ENCODE peak calls at places on chromosome 7, in eight cellular contexts. One of them, this sample, is unnamed.

GRCh38 chr7:12607134-12607533 is 36.6 kb downstream of the SCIN start:
- DNase-seq in fibroblast of lung: no peak
- DNase-seq in dorsolateral prefrontal cortex: no peak
- DNase-seq in HFFc6: no peak
- DNase-seq in heart left ventricle: no peak
- DNase-seq in WTC11: no peak
- DNase-seq in Calu3: no peak
- DNase-seq in ovary: no peak
- DNase-seq in this sample: no peak

GRCh38 chr7:52876402-52876801 is 159.0 kb upstream of the POM121L12 start:
- DNase-seq in fibroblast of lung: no peak
- DNase-seq in dorsolateral prefrontal cortex: no peak
- DNase-seq in HFFc6: no peak
- DNase-seq in heart left ventricle: no peak
- DNase-seq in WTC11: no peak
- DNase-seq in Calu3: no peak
- DNase-seq in ovary: no peak
- DNase-seq in this sample: no peak

GRCh38 chr7:27108390-27109127 is 6.1 kb upstream of the HOXA2 start:
- DNase-seq in fibroblast of lung: peak
- DNase-seq in dorsolateral prefrontal cortex: no peak
- DNase-seq in HFFc6: no peak
- DNase-seq in heart left ventricle: no peak
- DNase-seq in WTC11: peak
- DNase-seq in Calu3: no peak
- DNase-seq in ovary: no peak
- DNase-seq in this sample: peak

GRCh38 chr7:2732959-2733584 is 45.1 kb downstream of the AMZ1 start:
- DNase-seq in fibroblast of lung: peak
- DNase-seq in dorsolateral prefrontal cortex: no peak
- DNase-seq in HFFc6: no peak
- DNase-seq in heart left ventricle: peak
- DNase-seq in WTC11: peak
- DNase-seq in Calu3: peak
- DNase-seq in ovary: peak
- DNase-seq in this sample: no peak

GRCh38 chr7:14381306-14381705 is 391.8 kb upstream of the ETV1 start:
- DNase-seq in fibroblast of lung: no peak
- DNase-seq in dorsolateral prefrontal cortex: no peak
- DNase-seq in HFFc6: peak
- DNase-seq in heart left ventricle: no peak
- DNase-seq in WTC11: no peak
- DNase-seq in Calu3: no peak
- DNase-seq in ovary: no peak
- DNase-seq in this sample: no peak

GRCh38 chr7:18102576-18102975 is 74.9 kb upstream of the PRPS1L1 start:
- DNase-seq in fibroblast of lung: no peak
- DNase-seq in dorsolateral prefrontal cortex: no peak
- DNase-seq in HFFc6: no peak
- DNase-seq in heart left ventricle: no peak
- DNase-seq in WTC11: no peak
- DNase-seq in Calu3: no peak
- DNase-seq in ovary: no peak
- DNase-seq in this sample: no peak

GRCh38 chr7:43513236-43513635 is 69.7 kb upstream of the STK17A start:
- DNase-seq in fibroblast of lung: no peak
- DNase-seq in dorsolateral prefrontal cortex: peak
- DNase-seq in HFFc6: no peak
- DNase-seq in heart left ventricle: no peak
- DNase-seq in WTC11: no peak
- DNase-seq in Calu3: no peak
- DNase-seq in ovary: no peak
- DNase-seq in this sample: no peak

GRCh38 chr7:88020953-88021650 is 87.1 kb downstream of the ADAM22 start:
- DNase-seq in fibroblast of lung: no peak
- DNase-seq in dorsolateral prefrontal cortex: no peak
- DNase-seq in HFFc6: no peak
- DNase-seq in heart left ventricle: no peak
- DNase-seq in WTC11: no peak
- DNase-seq in Calu3: no peak
- DNase-seq in ovary: no peak
- DNase-seq in this sample: no peak

GRCh38 chr7:91945476-91945875 is 4.8 kb downstream of the AKAP9 start:
- DNase-seq in fibroblast of lung: peak
- DNase-seq in dorsolateral prefrontal cortex: no peak
- DNase-seq in HFFc6: peak
- DNase-seq in heart left ventricle: no peak
- DNase-seq in WTC11: no peak
- DNase-seq in Calu3: no peak
- DNase-seq in ovary: no peak
- DNase-seq in this sample: no peak

GRCh38 chr7:99943641-99944507 is 14.5 kb upstream of the GJC3 start:
- DNase-seq in fibroblast of lung: no peak
- DNase-seq in dorsolateral prefrontal cortex: no peak
- DNase-seq in HFFc6: no peak
- DNase-seq in heart left ventricle: no peak
- DNase-seq in WTC11: peak
- DNase-seq in Calu3: no peak
- DNase-seq in ovary: no peak
- DNase-seq in this sample: no peak

GRCh38 chr7:136857573-136857972 is 10.9 kb upstream of the CHRM2 start:
- DNase-seq in fibroblast of lung: peak
- DNase-seq in dorsolateral prefrontal cortex: no peak
- DNase-seq in HFFc6: peak
- DNase-seq in heart left ventricle: no peak
- DNase-seq in WTC11: no peak
- DNase-seq in Calu3: no peak
- DNase-seq in ovary: no peak
- DNase-seq in this sample: peak

GRCh38 chr7:155462163-155462735 is 4.3 kb downstream of the EN2 start:
- DNase-seq in fibroblast of lung: no peak
- DNase-seq in dorsolateral prefrontal cortex: no peak
- DNase-seq in HFFc6: no peak
- DNase-seq in heart left ventricle: no peak
- DNase-seq in WTC11: no peak
- DNase-seq in Calu3: no peak
- DNase-seq in ovary: no peak
- DNase-seq in this sample: no peak

GRCh38 chr7:26369519-26370385 is 78.1 kb downstream of the SNX10 start:
- DNase-seq in fibroblast of lung: peak
- DNase-seq in dorsolateral prefrontal cortex: no peak
- DNase-seq in HFFc6: peak
- DNase-seq in heart left ventricle: no peak
- DNase-seq in WTC11: no peak
- DNase-seq in Calu3: peak
- DNase-seq in ovary: no peak
- DNase-seq in this sample: peak

GRCh38 chr7:80082214-80082613 is 52.4 kb upstream of the GNAI1 start:
- DNase-seq in fibroblast of lung: no peak
- DNase-seq in dorsolateral prefrontal cortex: no peak
- DNase-seq in HFFc6: no peak
- DNase-seq in heart left ventricle: no peak
- DNase-seq in WTC11: no peak
- DNase-seq in Calu3: no peak
- DNase-seq in ovary: no peak
- DNase-seq in this sample: no peak

GRCh38 chr7:1693991-1694524 is 24.0 kb downstream of the ELFN1 start:
- DNase-seq in fibroblast of lung: peak
- DNase-seq in dorsolateral prefrontal cortex: peak
- DNase-seq in HFFc6: peak
- DNase-seq in heart left ventricle: peak
- DNase-seq in WTC11: peak
- DNase-seq in Calu3: peak
- DNase-seq in ovary: peak
- DNase-seq in this sample: peak

GRCh38 chr7:4067874-4068273 is 614.2 kb upstream of the FOXK1 start:
- DNase-seq in fibroblast of lung: no peak
- DNase-seq in dorsolateral prefrontal cortex: no peak
- DNase-seq in HFFc6: no peak
- DNase-seq in heart left ventricle: no peak
- DNase-seq in WTC11: no peak
- DNase-seq in Calu3: no peak
- DNase-seq in ovary: no peak
- DNase-seq in this sample: no peak

GRCh38 chr7:42315096-42315495 is 78.1 kb upstream of the GLI3 start:
- DNase-seq in fibroblast of lung: no peak
- DNase-seq in dorsolateral prefrontal cortex: no peak
- DNase-seq in HFFc6: no peak
- DNase-seq in heart left ventricle: no peak
- DNase-seq in WTC11: no peak
- DNase-seq in Calu3: no peak
- DNase-seq in ovary: no peak
- DNase-seq in this sample: no peak

GRCh38 chr7:158378978-158379377 is 208.6 kb downstream of the PTPRN2 start:
- DNase-seq in fibroblast of lung: no peak
- DNase-seq in dorsolateral prefrontal cortex: no peak
- DNase-seq in HFFc6: no peak
- DNase-seq in heart left ventricle: no peak
- DNase-seq in WTC11: no peak
- DNase-seq in Calu3: no peak
- DNase-seq in ovary: no peak
- DNase-seq in this sample: no peak

GRCh38 chr7:67470256-67470751 is 473.7 kb downstream of the TYW1 start:
- DNase-seq in fibroblast of lung: no peak
- DNase-seq in dorsolateral prefrontal cortex: no peak
- DNase-seq in HFFc6: no peak
- DNase-seq in heart left ventricle: no peak
- DNase-seq in WTC11: no peak
- DNase-seq in Calu3: no peak
- DNase-seq in ovary: no peak
- DNase-seq in this sample: peak

GRCh38 chr7:101465131-101465530 is 102.5 kb downstream of the COL26A1 start:
- DNase-seq in fibroblast of lung: no peak
- DNase-seq in dorsolateral prefrontal cortex: no peak
- DNase-seq in HFFc6: no peak
- DNase-seq in heart left ventricle: no peak
- DNase-seq in WTC11: no peak
- DNase-seq in Calu3: no peak
- DNase-seq in ovary: no peak
- DNase-seq in this sample: no peak

GRCh38 chr7:29102554-29103151 is 43.7 kb downstream of the CPVL start:
- DNase-seq in fibroblast of lung: peak
- DNase-seq in dorsolateral prefrontal cortex: peak
- DNase-seq in HFFc6: peak
- DNase-seq in heart left ventricle: peak
- DNase-seq in WTC11: peak
- DNase-seq in Calu3: peak
- DNase-seq in ovary: peak
- DNase-seq in this sample: peak

GRCh38 chr7:14835399-14835798 is 67.2 kb downstream of the DGKB start:
- DNase-seq in fibroblast of lung: no peak
- DNase-seq in dorsolateral prefrontal cortex: no peak
- DNase-seq in HFFc6: no peak
- DNase-seq in heart left ventricle: peak
- DNase-seq in WTC11: no peak
- DNase-seq in Calu3: no peak
- DNase-seq in ovary: no peak
- DNase-seq in this sample: no peak

DNA sequence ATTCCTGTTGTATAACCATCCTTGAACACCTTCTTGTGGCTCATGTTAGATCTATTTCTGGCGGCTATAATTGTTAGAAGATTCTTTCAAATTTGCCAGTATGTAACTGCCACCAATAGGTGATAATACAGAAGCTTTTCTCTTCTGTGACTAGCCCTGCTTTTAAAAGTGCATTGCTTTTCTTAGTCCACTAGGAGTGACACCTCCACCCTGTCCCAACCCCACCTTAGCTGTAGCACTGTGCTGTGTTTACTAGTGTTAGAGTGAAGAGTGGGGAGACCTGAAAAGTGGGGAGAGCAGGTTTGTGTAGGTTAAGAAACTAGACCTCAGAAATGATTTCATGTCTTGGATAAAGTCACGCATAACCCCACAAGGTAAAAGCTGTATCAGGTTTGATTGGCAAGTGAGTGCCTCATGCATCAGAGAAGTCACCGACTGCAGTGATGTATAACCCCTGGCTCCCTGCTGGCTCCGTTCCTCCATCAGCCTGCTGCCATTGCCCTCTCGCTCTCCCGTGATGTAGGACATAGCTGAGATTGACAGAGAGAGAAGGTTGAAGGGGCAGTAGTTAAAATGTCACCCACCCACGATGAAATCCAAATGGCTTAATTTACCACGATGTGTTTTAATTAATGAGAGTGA is 12.5 kb downstream of the NPVF start:
- DNase-seq in fibroblast of lung: no peak
- DNase-seq in dorsolateral prefrontal cortex: no peak
- DNase-seq in HFFc6: no peak
- DNase-seq in heart left ventricle: no peak
- DNase-seq in WTC11: no peak
- DNase-seq in Calu3: no peak
- DNase-seq in ovary: no peak
- DNase-seq in this sample: no peak
- TF ChIP-seq CTCF in fibroblast of lung: no peak
- TF ChIP-seq CTCF in dorsolateral prefrontal cortex: no peak
- TF ChIP-seq CTCF in HFFc6: no peak
- TF ChIP-seq CTCF in heart left ventricle: no peak
- TF ChIP-seq CTCF in WTC11: no peak
- TF ChIP-seq CTCF in Calu3: no peak
- TF ChIP-seq CTCF in ovary: no peak
- TF ChIP-seq CTCF in this sample: no peak

GRCh38 chr7:6163402-6163801 is 109.0 kb downstream of the CYTH3 start:
- DNase-seq in fibroblast of lung: no peak
- DNase-seq in dorsolateral prefrontal cortex: no peak
- DNase-seq in HFFc6: no peak
- DNase-seq in heart left ventricle: no peak
- DNase-seq in WTC11: no peak
- DNase-seq in Calu3: no peak
- DNase-seq in ovary: no peak
- DNase-seq in this sample: no peak
- TF ChIP-seq CTCF in fibroblast of lung: no peak
- TF ChIP-seq CTCF in dorsolateral prefrontal cortex: no peak
- TF ChIP-seq CTCF in HFFc6: no peak
- TF ChIP-seq CTCF in heart left ventricle: no peak
- TF ChIP-seq CTCF in WTC11: no peak
- TF ChIP-seq CTCF in Calu3: no peak
- TF ChIP-seq CTCF in ovary: no peak
- TF ChIP-seq CTCF in this sample: no peak

GRCh38 chr7:127578036-127578684 is 7.2 kb downstream of the GCC1 start:
- DNase-seq in fibroblast of lung: peak
- DNase-seq in dorsolateral prefrontal cortex: no peak
- DNase-seq in HFFc6: peak
- DNase-seq in heart left ventricle: no peak
- DNase-seq in WTC11: no peak
- DNase-seq in Calu3: no peak
- DNase-seq in ovary: no peak
- DNase-seq in this sample: no peak
- TF ChIP-seq CTCF in fibroblast of lung: peak
- TF ChIP-seq CTCF in dorsolateral prefrontal cortex: no peak
- TF ChIP-seq CTCF in HFFc6: peak
- TF ChIP-seq CTCF in heart left ventricle: no peak
- TF ChIP-seq CTCF in WTC11: no peak
- TF ChIP-seq CTCF in Calu3: no peak
- TF ChIP-seq CTCF in ovary: no peak
- TF ChIP-seq CTCF in this sample: no peak

DNA sequence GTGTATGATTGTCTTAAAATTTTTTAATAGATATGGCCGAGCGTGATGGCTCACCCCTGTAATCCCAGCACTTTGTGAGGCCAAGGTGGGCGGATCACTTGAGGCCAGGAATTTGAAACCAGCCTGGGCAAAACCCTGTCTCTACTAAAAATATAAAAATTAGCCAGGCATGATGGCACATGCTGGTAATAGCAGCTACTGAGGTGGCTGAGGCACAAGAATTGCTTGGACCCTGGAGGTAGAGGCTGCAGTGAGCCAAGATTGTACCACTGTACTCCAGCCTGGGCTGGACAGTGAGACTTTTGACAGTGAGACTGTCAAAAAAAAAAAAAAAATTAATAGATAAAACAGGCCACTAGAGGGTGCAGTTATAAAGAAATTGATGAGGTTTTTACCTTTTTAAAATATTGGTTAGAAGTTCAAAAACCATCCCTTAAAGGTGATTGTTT is 20.5 kb downstream of the NOM1 start:
- DNase-seq in fibroblast of lung: peak
- DNase-seq in dorsolateral prefrontal cortex: no peak
- DNase-seq in HFFc6: no peak
- DNase-seq in heart left ventricle: no peak
- DNase-seq in WTC11: no peak
- DNase-seq in Calu3: no peak
- DNase-seq in ovary: no peak
- DNase-seq in this sample: no peak
- TF ChIP-seq CTCF in fibroblast of lung: no peak
- TF ChIP-seq CTCF in dorsolateral prefrontal cortex: peak
- TF ChIP-seq CTCF in HFFc6: peak
- TF ChIP-seq CTCF in heart left ventricle: no peak
- TF ChIP-seq CTCF in WTC11: peak
- TF ChIP-seq CTCF in Calu3: peak
- TF ChIP-seq CTCF in ovary: no peak
- TF ChIP-seq CTCF in this sample: peak

This sample was measured in nephron progenitor cell.